ENCODE peak calls at places on chromosomes 1 and 21, in six cellular contexts. One of them, this sample, is unnamed.
A peak's percentile ranks its signal among the peaks of the same experiment; 100 is the strongest.

GRCh38 chr1:107147813-107148212 is 7.0 kb downstream of the NTNG1 start:
- DNase-seq in smooth muscle cell of the brain vasculature: no peak
- DNase-seq in HT1080: no peak
- DNase-seq in germinal center: no peak
- DNase-seq in psoas muscle: no peak
- DNase-seq in brain microvascular endothelial cell: no peak
- DNase-seq in this sample: no peak

GRCh38 chr1:89732643-89733222 is 88.1 kb upstream of the LRRC8D start:
- DNase-seq in psoas muscle: no peak
- DNase-seq in HT1080: no peak
- DNase-seq in brain microvascular endothelial cell: no peak
- DNase-seq in germinal center: no peak
- DNase-seq in smooth muscle cell of the brain vasculature: no peak
- DNase-seq in this sample: no peak

GRCh38 chr1:17661546-17662157 is 93.5 kb upstream of the ACTL8 start:
- DNase-seq in brain microvascular endothelial cell: peak; percentile 64
- DNase-seq in germinal center: peak; percentile 65
- DNase-seq in smooth muscle cell of the brain vasculature: peak; percentile 40
- DNase-seq in HT1080: peak; percentile 60
- DNase-seq in psoas muscle: peak; percentile 81
- DNase-seq in this sample: peak; percentile 59

GRCh38 chr1:30737357-30738039 is 14.1 kb upstream of the MATN1 start:
- DNase-seq in smooth muscle cell of the brain vasculature: no peak
- DNase-seq in germinal center: no peak
- DNase-seq in HT1080: no peak
- DNase-seq in psoas muscle: no peak
- DNase-seq in brain microvascular endothelial cell: no peak
- DNase-seq in this sample: no peak

GRCh38 chr1:111848852-111849545 is 93.3 kb downstream of the DDX20 start:
- DNase-seq in brain microvascular endothelial cell: no peak
- DNase-seq in HT1080: no peak
- DNase-seq in psoas muscle: no peak
- DNase-seq in germinal center: no peak
- DNase-seq in smooth muscle cell of the brain vasculature: no peak
- DNase-seq in this sample: no peak

GRCh38 chr1:59214764-59215208 is 82.1 kb upstream of the FGGY start:
- DNase-seq in brain microvascular endothelial cell: peak; percentile 35
- DNase-seq in germinal center: no peak
- DNase-seq in smooth muscle cell of the brain vasculature: peak; percentile 87
- DNase-seq in HT1080: no peak
- DNase-seq in psoas muscle: no peak
- DNase-seq in this sample: peak; percentile 39

GRCh38 chr1:26064591-26064990 is 2.8 kb downstream of the TRIM63 start:
- DNase-seq in HT1080: no peak
- DNase-seq in smooth muscle cell of the brain vasculature: no peak
- DNase-seq in psoas muscle: peak; percentile 54
- DNase-seq in brain microvascular endothelial cell: no peak
- DNase-seq in germinal center: no peak
- DNase-seq in this sample: no peak

GRCh38 chr21:42149656-42150457 is 69.1 kb upstream of the ABCG1 start:
- DNase-seq in smooth muscle cell of the brain vasculature: no peak
- DNase-seq in psoas muscle: no peak
- DNase-seq in HT1080: no peak
- DNase-seq in germinal center: no peak
- DNase-seq in brain microvascular endothelial cell: no peak
- DNase-seq in this sample: no peak

GRCh38 chr1:51916587-51917405 is 38.3 kb upstream of the NRDC start:
- DNase-seq in brain microvascular endothelial cell: no peak
- DNase-seq in HT1080: peak; percentile 63
- DNase-seq in psoas muscle: no peak
- DNase-seq in germinal center: no peak
- DNase-seq in smooth muscle cell of the brain vasculature: no peak
- DNase-seq in this sample: no peak

GRCh38 chr1:227343727-227344551 is 25.6 kb upstream of the CDC42BPA start:
- DNase-seq in brain microvascular endothelial cell: peak; percentile 57
- DNase-seq in smooth muscle cell of the brain vasculature: peak; percentile 21
- DNase-seq in germinal center: no peak
- DNase-seq in psoas muscle: no peak
- DNase-seq in HT1080: peak; percentile 89
- DNase-seq in this sample: no peak

GRCh38 chr1:173715538-173715844 is 710 bp downstream of the KLHL20 start:
- DNase-seq in germinal center: no peak
- DNase-seq in psoas muscle: no peak
- DNase-seq in HT1080: no peak
- DNase-seq in smooth muscle cell of the brain vasculature: no peak
- DNase-seq in brain microvascular endothelial cell: no peak
- DNase-seq in this sample: no peak

GRCh38 chr1:90201467-90202358 is 206.8 kb downstream of the ZNF326 start:
- DNase-seq in smooth muscle cell of the brain vasculature: no peak
- DNase-seq in HT1080: peak; percentile 17
- DNase-seq in psoas muscle: no peak
- DNase-seq in brain microvascular endothelial cell: no peak
- DNase-seq in germinal center: no peak
- DNase-seq in this sample: peak; percentile 24

GRCh38 chr1:221912230-221912629 is 170.3 kb upstream of the DUSP10 start:
- DNase-seq in smooth muscle cell of the brain vasculature: no peak
- DNase-seq in psoas muscle: no peak
- DNase-seq in HT1080: no peak
- DNase-seq in germinal center: no peak
- DNase-seq in brain microvascular endothelial cell: peak; percentile 30
- DNase-seq in this sample: no peak

GRCh38 chr21:29661672-29662442 is 277.9 kb downstream of the GRIK1 start:
- DNase-seq in HT1080: no peak
- DNase-seq in germinal center: no peak
- DNase-seq in smooth muscle cell of the brain vasculature: no peak
- DNase-seq in psoas muscle: no peak
- DNase-seq in brain microvascular endothelial cell: no peak
- DNase-seq in this sample: no peak

GRCh38 chr1:210775289-210775688 is 358.7 kb downstream of the KCNH1 start:
- DNase-seq in HT1080: no peak
- DNase-seq in psoas muscle: no peak
- DNase-seq in smooth muscle cell of the brain vasculature: no peak
- DNase-seq in germinal center: no peak
- DNase-seq in brain microvascular endothelial cell: no peak
- DNase-seq in this sample: no peak

GRCh38 chr1:213883618-213884017 is 104.2 kb upstream of the PROX1 start:
- DNase-seq in HT1080: no peak
- DNase-seq in brain microvascular endothelial cell: no peak
- DNase-seq in germinal center: no peak
- DNase-seq in psoas muscle: no peak
- DNase-seq in smooth muscle cell of the brain vasculature: no peak
- DNase-seq in this sample: no peak